ENCODE peak calls at places on chromosome 13, in six cellular contexts. M, T, L, O, Z and R are unnamed samples.

GRCh38 chr13:79501538-79502232 is 20.7 kb downstream of the NDFIP2 start:
- DNase-seq in L (no peak), T (peak), M (no peak), O (no peak), Z (no peak), R (no peak)

GRCh38 chr13:97492257-97492656 is 58.3 kb downstream of the RAP2A start:
- DNase-seq in O (no peak), Z (no peak), M (no peak), L (no peak), T (peak), R (no peak)

GRCh38 chr13:106796280-106797047 is 228.5 kb upstream of the ARGLU1 start:
- DNase-seq in L (no peak), Z (no peak), O (peak), M (no peak), T (no peak), R (no peak)

GRCh38 chr13:33800646-33801186 is 17.2 kb upstream of the RFC3 start:
- DNase-seq in T (no peak), M (no peak), L (no peak), O (no peak), Z (no peak), R (no peak)

GRCh38 chr13:30120133-30120822 is 187.1 kb downstream of the KATNAL1 start:
- DNase-seq in M (no peak), O (no peak), Z (no peak), L (no peak), T (no peak), R (no peak)

GRCh38 chr13:37748913-37749312 is 120.7 kb downstream of the TRPC4 start:
- DNase-seq in T (no peak), L (no peak), Z (no peak), O (no peak), M (no peak), R (no peak)

GRCh38 chr13:32951580-32951979 is 64.6 kb upstream of the KL start:
- DNase-seq in L (no peak), Z (no peak), T (no peak), O (no peak), M (no peak), R (no peak)

GRCh38 chr13:21511841-21512240 is 52.7 kb upstream of the ZDHHC20 start:
- DNase-seq in O (no peak), M (no peak), T (peak), Z (no peak), L (no peak), R (no peak)

GRCh38 chr13:52036037-52036436 is 11.5 kb downstream of the UTP14C start:
- DNase-seq in L (no peak), Z (no peak), T (no peak), O (no peak), M (no peak), R (no peak)

GRCh38 chr13:66926851-66927524 is 303.1 kb downstream of the PCDH9 start:
- DNase-seq in T (peak), L (no peak), M (no peak), Z (no peak), O (no peak), R (no peak)

GRCh38 chr13:80141114-80141849 is 199.6 kb downstream of the SPRY2 start:
- DNase-seq in M (no peak), Z (no peak), O (no peak), T (no peak), L (peak), R (no peak)

GRCh38 chr13:21054313-21054712 is 7.1 kb downstream of the LATS2 start:
- DNase-seq in T (no peak), Z (no peak), M (no peak), O (no peak), L (no peak), R (no peak)

GRCh38 chr13:93769126-93769525 is 542.5 kb downstream of the GPC6 start:
- DNase-seq in T (no peak), Z (no peak), L (no peak), M (no peak), O (no peak), R (no peak)

GRCh38 chr13:68440874-68441273 is 1210.7 kb upstream of the PCDH9 start:
- DNase-seq in L (no peak), Z (no peak), M (no peak), T (no peak), O (no peak), R (no peak)

GRCh38 chr13:114319441-114319871 is 5.2 kb downstream of the CHAMP1 start:
- DNase-seq in T (no peak), L (no peak), M (no peak), Z (peak), O (no peak), R (no peak)

GRCh38 chr13:34162545-34162936 is 344.6 kb downstream of the RFC3 start:
- DNase-seq in T (no peak), M (no peak), L (no peak), Z (peak), O (no peak), R (no peak)

GRCh38 chr13:32267836-32268439 is 47.2 kb downstream of the ZAR1L start:
- DNase-seq in Z (no peak), L (peak), T (peak), M (no peak), O (peak), R (peak)

GRCh38 chr13:50200562-50200961 is 185.3 kb downstream of the KCNRG start:
- DNase-seq in Z (no peak), L (no peak), M (no peak), O (no peak), T (no peak), R (no peak)

GRCh38 chr13:96824110-96824509 is 170.2 kb downstream of the OXGR1 start:
- DNase-seq in L (no peak), Z (no peak), M (no peak), T (no peak), O (no peak), R (no peak)

GRCh38 chr13:95707442-95708389 is 30.8 kb downstream of the DNAJC3 start:
- DNase-seq in L (no peak), M (no peak), T (no peak), O (no peak), Z (no peak), R (no peak)

GRCh38 chr13:114164681-114165429 is 14.2 kb upstream of the CFAP97D2 start:
- DNase-seq in M (no peak), L (no peak), O (no peak), T (no peak), Z (no peak), R (no peak)

GRCh38 chr13:36421447-36421846 is 10.8 kb upstream of the CCNA1 start:
- DNase-seq in O (no peak), L (no peak), T (peak), Z (no peak), M (no peak), R (no peak)

GRCh38 chr13:50075619-50076097 is 60.4 kb downstream of the KCNRG start:
- DNase-seq in L (no peak), O (no peak), Z (no peak), T (peak), M (no peak), R (no peak)

GRCh38 chr13:51451467-51452390 is 1.1 kb downstream of the INTS6 start:
- DNase-seq in Z (no peak), O (peak), T (peak), M (peak), L (peak), R (no peak)

GRCh38 chr13:93270769-93271753 is 44.5 kb downstream of the GPC6 start:
- DNase-seq in M (no peak), L (no peak), Z (no peak), O (no peak), T (no peak), R (no peak)

GRCh38 chr13:42041684-42042035 is 6.8 kb upstream of the DGKH start:
- DNase-seq in Z (no peak), T (peak), O (no peak), M (peak), L (peak), R (no peak)

GRCh38 chr13:113338451-113338850 is 25.5 kb downstream of the GRTP1 start:
- DNase-seq in M (no peak), Z (no peak), L (no peak), T (no peak), O (no peak), R (no peak)

GRCh38 chr13:26378116-26378515 is 124.2 kb downstream of the CDK8 start:
- DNase-seq in L (no peak), T (no peak), O (no peak), Z (no peak), M (no peak), R (no peak)

GRCh38 chr13:110317496-110318195 is 10.6 kb downstream of the COL4A2 start:
- DNase-seq in Z (no peak), O (no peak), L (no peak), M (no peak), T (no peak), R (no peak)

GRCh38 chr13:93776936-93777335 is 550.3 kb downstream of the GPC6 start:
- DNase-seq in O (no peak), L (no peak), M (no peak), T (no peak), Z (no peak), R (no peak)

GRCh38 chr13:112704634-112705145 is 14.9 kb downstream of the ATP11A start:
- DNase-seq in M (no peak), O (no peak), Z (no peak), T (no peak), L (peak), R (no peak)

GRCh38 chr13:46567671-46568070 is 14.7 kb downstream of the LRCH1 start:
- DNase-seq in O (no peak), L (no peak), Z (no peak), M (no peak), T (no peak), R (no peak)

GRCh38 chr13:90710355-90710754 is 637.1 kb upstream of the MIR17HG start:
- DNase-seq in T (no peak), L (no peak), O (no peak), M (no peak), Z (no peak), R (no peak)

GRCh38 chr13:32585625-32586021 is 629 bp upstream of the PDS5B start:
- DNase-seq in M (no peak), T (no peak), L (peak), Z (no peak), O (no peak), R (no peak)

GRCh38 chr13:98482476-98483444 is 94.1 kb downstream of the STK24 start:
- DNase-seq in Z (no peak), M (peak), T (peak), L (peak), O (no peak), R (peak)

GRCh38 chr13:86108334-86108733 is 309.1 kb upstream of the SLITRK6 start:
- DNase-seq in M (no peak), T (no peak), Z (no peak), O (no peak), L (no peak), R (no peak)

GRCh38 chr13:91739751-91740150 is 341.3 kb downstream of the GPC5 start:
- DNase-seq in Z (no peak), L (no peak), M (no peak), T (no peak), O (no peak), R (no peak)

GRCh38 chr13:103835052-103835451 is 768.8 kb upstream of the SLC10A2 start:
- DNase-seq in O (no peak), T (no peak), L (no peak), M (no peak), Z (no peak), R (no peak)

DNA sequence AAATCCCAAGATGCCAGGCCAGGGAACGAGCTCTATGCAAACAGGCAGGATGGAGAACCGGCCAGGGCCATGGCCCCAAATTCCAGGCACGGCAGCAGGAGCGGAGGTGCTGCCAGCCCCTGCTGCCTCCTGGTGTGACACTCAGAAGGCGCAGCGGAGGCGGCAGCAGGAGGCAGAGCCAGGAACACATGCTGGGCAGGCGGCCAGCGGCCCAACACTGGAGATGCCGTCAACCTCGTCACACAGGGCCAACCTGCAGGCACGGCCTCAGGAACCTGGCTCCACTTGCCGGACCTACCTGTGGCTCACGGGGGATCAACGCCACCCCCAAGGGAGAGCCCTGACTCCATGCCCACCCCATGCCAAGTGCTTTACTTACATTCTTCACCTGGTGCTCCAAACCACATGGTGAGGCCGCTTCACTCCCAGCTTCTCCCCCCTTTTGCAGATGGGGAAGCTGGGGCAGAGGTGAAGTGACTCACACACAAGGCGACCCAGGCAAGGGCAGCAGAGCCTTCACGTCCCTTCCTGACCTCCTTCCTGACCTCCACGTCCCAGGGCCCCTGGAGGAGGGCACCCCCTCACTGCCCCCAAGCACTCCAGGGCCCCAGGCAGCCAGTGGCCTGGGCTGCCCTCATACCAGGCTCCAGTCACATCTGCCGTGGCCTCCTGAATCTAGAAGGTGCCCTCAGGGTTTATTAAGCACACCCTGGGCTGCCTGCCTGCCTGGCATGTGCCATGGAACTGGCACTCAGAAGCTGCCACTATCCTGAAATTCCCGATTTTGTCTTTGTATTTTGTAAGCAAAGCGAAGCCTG is 43.5 kb downstream of the GGACT start:
- DNase-seq in O (no peak), Z (no peak), T (peak), L (peak), M (no peak), R (no peak)
- H3K4me3 ChIP-seq in O (no peak), Z (no peak), T (no peak), L (no peak), M (peak), R (no peak)

GRCh38 chr13:40980466-40980865 is 38.6 kb downstream of the ELF1 start:
- DNase-seq in L (no peak), Z (no peak), T (no peak), O (no peak), M (no peak), R (no peak)
- H3K4me3 ChIP-seq in L (no peak), Z (no peak), T (no peak), O (no peak), M (peak), R (no peak)

GRCh38 chr13:28753946-28754345 is 35.2 kb upstream of the SLC46A3 start:
- DNase-seq in O (no peak), Z (no peak), L (no peak), T (no peak), M (no peak), R (no peak)

GRCh38 chr13:28755546-28755870 is 36.7 kb upstream of the SLC46A3 start:
- DNase-seq in M (no peak), Z (peak), L (no peak), O (no peak), T (no peak), R (no peak)

GRCh38 chr13:28751210-28751935 is 32.6 kb upstream of the SLC46A3 start:
- DNase-seq in T (no peak), Z (no peak), O (no peak), L (no peak), M (no peak), R (no peak)

GRCh38 chr13:28753208-28753892 is 34.6 kb upstream of the SLC46A3 start:
- DNase-seq in O (no peak), T (peak), Z (peak), L (peak), M (peak), R (peak)

DNA sequence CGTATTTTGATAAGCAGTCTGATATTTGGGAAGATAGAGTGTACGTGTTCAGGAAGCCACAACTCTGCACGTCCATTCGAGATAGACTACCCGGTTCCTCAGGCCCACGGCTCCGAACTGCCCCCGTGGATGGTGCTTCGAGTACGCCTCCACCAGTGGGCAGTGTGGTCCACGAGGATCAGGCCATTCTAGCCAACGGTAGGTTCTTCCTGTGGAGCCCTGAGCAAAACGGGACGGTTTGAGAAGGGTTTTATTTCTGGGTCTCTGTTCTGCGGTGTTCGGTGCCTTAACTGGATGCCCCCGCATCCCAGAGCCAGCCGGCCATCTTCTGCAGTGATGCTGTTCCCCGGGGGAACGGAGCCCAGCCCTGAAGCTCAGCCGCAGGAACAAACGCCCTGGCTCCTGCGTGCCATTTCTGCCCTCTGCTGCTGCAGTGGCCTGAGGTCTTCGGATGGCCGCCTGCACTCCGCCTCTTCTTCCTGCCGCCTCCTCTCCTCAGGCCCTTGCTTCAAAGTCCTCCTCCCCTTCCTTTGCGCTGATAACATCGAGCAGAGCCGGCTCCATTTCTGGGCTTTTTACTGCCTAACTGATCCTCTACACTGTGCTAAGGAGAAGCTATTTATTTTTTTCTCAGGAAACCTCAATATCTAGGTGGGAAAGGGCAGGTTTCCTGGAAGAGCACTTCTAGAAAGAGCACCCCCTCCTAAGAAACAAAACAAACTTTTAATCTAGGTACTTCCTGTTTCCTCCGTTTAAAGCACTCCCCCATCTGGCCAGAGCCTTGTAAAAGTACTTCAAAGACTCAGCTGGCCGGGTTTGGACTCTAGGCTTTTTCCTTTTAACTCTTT is 36.2 kb upstream of the SLC46A3 start:
- DNase-seq in M (peak), T (no peak), O (no peak), L (no peak), Z (no peak), R (no peak)
- H3K4me3 ChIP-seq in M (peak), T (no peak), O (no peak), L (no peak), Z (no peak), R (no peak)

DNA sequence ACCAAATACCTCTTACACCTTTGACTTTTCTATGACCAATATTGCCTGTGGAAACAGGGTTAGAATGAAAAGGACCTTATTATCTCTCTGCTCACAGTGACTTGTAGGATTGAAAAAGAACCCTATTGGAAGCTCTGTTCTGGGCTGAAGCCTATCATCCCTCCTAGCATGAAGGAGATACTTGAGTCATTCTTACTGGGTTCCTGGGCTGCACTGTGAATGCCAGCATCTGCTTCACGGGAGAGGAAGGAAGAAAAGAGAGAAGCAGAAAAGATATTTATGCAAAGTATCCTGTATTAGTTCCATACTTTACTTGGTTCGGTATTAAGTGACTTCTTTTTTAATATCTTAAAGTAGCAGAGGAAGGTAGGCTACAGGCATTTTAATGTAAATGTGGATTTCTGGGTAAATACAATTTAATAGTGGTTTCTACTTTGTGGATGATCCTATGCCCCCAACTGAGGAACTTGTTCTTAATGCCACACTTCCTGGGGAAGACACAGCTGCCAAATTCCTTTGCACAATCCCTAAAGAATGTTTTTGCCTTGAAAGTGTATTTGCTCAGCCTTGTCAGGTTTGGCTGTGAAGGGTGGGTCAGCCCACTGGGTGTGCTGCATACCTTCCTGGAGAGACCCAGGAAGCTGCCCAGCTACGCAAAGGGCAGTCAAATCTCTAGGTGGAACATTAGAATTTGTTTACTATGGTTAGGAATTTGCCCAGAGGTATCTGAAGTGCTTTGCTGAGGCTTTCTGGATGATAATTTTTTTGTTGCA is 13.7 kb upstream of the SCEL start:
- DNase-seq in M (no peak), Z (no peak), L (no peak), T (peak), O (peak), R (no peak)
- H3K4me3 ChIP-seq in M (no peak), Z (no peak), L (no peak), T (no peak), O (no peak), R (no peak)

GRCh38 chr13:102825400-102825799 is 20.4 kb upstream of the ERCC5 start:
- DNase-seq in L (no peak), M (no peak), Z (no peak), T (peak), O (no peak), R (no peak)
- H3K4me3 ChIP-seq in L (no peak), M (no peak), Z (no peak), T (no peak), O (no peak), R (no peak)

DNA sequence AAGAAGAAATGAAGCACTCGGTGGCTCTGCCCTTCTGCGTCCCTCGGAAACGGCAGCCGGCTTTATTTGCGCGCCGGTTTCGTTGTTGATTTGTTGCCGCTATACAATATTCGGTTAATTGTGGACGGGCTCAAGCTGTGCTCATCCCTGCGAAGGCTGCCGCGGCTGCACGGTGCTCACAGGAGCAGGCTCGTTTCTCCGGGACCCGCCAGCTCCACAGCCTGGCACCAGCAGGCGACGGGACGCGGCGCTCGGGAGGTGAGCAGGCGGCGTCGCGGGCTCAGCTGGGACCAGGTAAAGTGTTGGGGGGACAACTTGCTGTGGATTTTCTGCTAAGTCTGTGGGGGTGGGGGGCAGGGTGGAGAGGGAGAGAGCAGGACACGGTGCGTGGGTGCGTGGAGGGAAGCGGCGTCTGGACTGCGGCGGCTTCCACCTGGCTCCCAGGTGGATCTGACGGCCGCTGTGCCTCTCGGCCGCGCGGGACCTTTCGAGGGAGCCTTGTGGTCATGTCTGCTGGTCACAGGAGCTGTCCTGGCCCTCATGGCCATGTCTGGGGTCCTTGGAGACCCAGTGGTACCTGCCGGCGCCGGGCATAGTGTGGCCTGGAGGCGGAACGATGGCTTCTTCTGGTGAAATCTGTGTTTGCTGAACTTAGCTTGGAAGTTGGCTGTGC is 90.9 kb downstream of the TEX29 start:
- DNase-seq in T (no peak), O (no peak), Z (no peak), L (no peak), M (no peak), R (no peak)
- H3K4me3 ChIP-seq in T (no peak), O (no peak), Z (no peak), L (no peak), M (no peak), R (no peak)